ENCODE peak calls at places on chromosomes 12 and 14, in nine cellular contexts. A, J, Z, Q, W, V, H, R and C are unnamed samples.

GRCh38 chr12:88313554-88313953 is 171.4 kb downstream of the TMTC3 start:
- DNase-seq in A (no peak), J (no peak), Z (no peak), Q (no peak), W (no peak), V (no peak), H (no peak), R (no peak), C (no peak)

GRCh38 chr14:80055912-80056801 is 155.1 kb downstream of the DIO2 start:
- DNase-seq in A (peak), J (no peak), Z (no peak), Q (peak), W (peak), V (peak), H (no peak), R (peak), C (no peak)

GRCh38 chr12:116196226-116196625 is 81.3 kb downstream of the MED13L start:
- DNase-seq in A (no peak), J (no peak), Z (no peak), Q (no peak), W (no peak), V (no peak), H (no peak), R (peak), C (no peak)

GRCh38 chr12:101027200-101027599 is 182.8 kb downstream of the SLC5A8 start:
- DNase-seq in A (no peak), J (no peak), Z (no peak), Q (no peak), W (no peak), V (no peak), H (no peak), R (no peak), C (no peak)

GRCh38 chr12:76670776-76671175 is 93.1 kb upstream of the ZDHHC17 start:
- DNase-seq in A (peak), J (no peak), Z (no peak), Q (no peak), W (peak), V (no peak), H (no peak), R (no peak), C (no peak)

GRCh38 chr12:132264086-132265010 is 65.0 kb downstream of the GALNT9 start:
- DNase-seq in A (no peak), J (no peak), Z (no peak), Q (no peak), W (no peak), V (no peak), H (no peak), R (no peak), C (peak)

GRCh38 chr12:7160183-7160582 is 29.3 kb upstream of the PEX5 start:
- DNase-seq in A (no peak), J (no peak), Z (no peak), Q (no peak), W (no peak), V (no peak), H (no peak), R (no peak), C (no peak)

GRCh38 chr12:57203791-57204190 is 12.8 kb upstream of the NXPH4 start:
- DNase-seq in A (no peak), J (no peak), Z (no peak), Q (no peak), W (no peak), V (no peak), H (no peak), R (no peak), C (no peak)

GRCh38 chr14:74504412-74504811 is 10.8 kb downstream of the ISCA2 start:
- DNase-seq in A (no peak), J (no peak), Z (no peak), Q (no peak), W (no peak), V (no peak), H (no peak), R (no peak), C (no peak)

GRCh38 chr14:73462815-73463214 is 4.5 kb upstream of the NUMB start:
- DNase-seq in A (peak), J (no peak), Z (no peak), Q (no peak), W (no peak), V (no peak), H (no peak), R (no peak), C (no peak)

GRCh38 chr14:74240794-74241610 is 1.8 kb downstream of the VSX2 start:
- DNase-seq in A (peak), J (no peak), Z (no peak), Q (no peak), W (no peak), V (peak), H (no peak), R (peak), C (peak)

GRCh38 chr14:92945544-92945943 is 22.6 kb downstream of the CHGA start:
- DNase-seq in A (no peak), J (no peak), Z (no peak), Q (no peak), W (no peak), V (no peak), H (no peak), R (no peak), C (no peak)

GRCh38 chr12:115474525-115475353 is 790.8 kb upstream of the TBX3 start:
- DNase-seq in A (no peak), J (no peak), Z (no peak), Q (no peak), W (no peak), V (no peak), H (no peak), R (no peak), C (no peak)